ENCODE peak calls at places on chromosomes 2 and 18, in six cellular contexts. F is IMR-90; O is progenitor cell of endocrine pancreas; I is CD8-positive, alpha-beta T cell; N is cardiac muscle cell; R is transverse colon. P is an unnamed sample.

GRCh38 chr2:85457877-85458316 is 39.4 kb downstream of the SH2D6 start:
- DNase-seq in F (no peak), O (no peak), I (no peak), N (no peak), R (peak), P (no peak)

GRCh38 chr2:38268691-38269309 is 108.3 kb downstream of the ATL2 start:
- DNase-seq in F (peak), O (no peak), I (no peak), N (no peak), R (no peak), P (no peak)

GRCh38 chr2:112181571-112182290 is 43.5 kb downstream of the FBLN7 start:
- DNase-seq in F (no peak), O (peak), I (peak), N (no peak), R (no peak), P (no peak)

GRCh38 chr2:68251855-68252406 is 401 bp downstream of the PPP3R1 start:
- DNase-seq in F (no peak), O (peak), I (peak), N (peak), R (peak), P (peak)

GRCh38 chr2:201116959-201117734 is 1.2 kb downstream of the CFLAR start:
- DNase-seq in F (peak), O (no peak), I (no peak), N (peak), R (peak), P (peak)

GRCh38 chr2:172246649-172247048 is 143.9 kb upstream of the DLX2 start:
- DNase-seq in F (peak), O (no peak), I (no peak), N (no peak), R (no peak), P (no peak)

GRCh38 chr2:233353769-233354499 is at the start of gene DGKD:
- DNase-seq in F (no peak), O (peak), I (peak), N (peak), R (peak), P (peak)

GRCh38 chr2:118019821-118020220 is 6.0 kb upstream of the CCDC93 start:
- DNase-seq in F (no peak), O (no peak), I (no peak), N (no peak), R (no peak), P (no peak)

GRCh38 chr2:72137498-72138010 is 10.1 kb downstream of the CYP26B1 start:
- DNase-seq in F (peak), O (peak), I (peak), N (peak), R (peak), P (peak)

GRCh38 chr2:104050632-104051242 is 803.2 kb upstream of the POU3F3 start:
- DNase-seq in F (no peak), O (no peak), I (no peak), N (no peak), R (no peak), P (no peak)

GRCh38 chr2:158619496-158619895 is 162.7 kb downstream of the PKP4 start:
- DNase-seq in F (peak), O (no peak), I (no peak), N (peak), R (no peak), P (no peak)

GRCh38 chr2:169107645-169108044 is 38.3 kb downstream of the DHRS9 start:
- DNase-seq in F (no peak), O (no peak), I (no peak), N (peak), R (no peak), P (no peak)

GRCh38 chr2:108612153-108612513 is 77.9 kb downstream of the LIMS1 start:
- DNase-seq in F (peak), O (no peak), I (no peak), N (peak), R (peak), P (peak)

GRCh38 chr2:197168705-197169104 is 141.9 kb downstream of the ANKRD44 start:
- DNase-seq in F (peak), O (peak), I (peak), N (peak), R (peak), P (peak)

GRCh38 chr2:39772086-39772811 is 6.8 kb downstream of the THUMPD2 start:
- DNase-seq in F (peak), O (no peak), I (no peak), N (peak), R (no peak), P (no peak)

GRCh38 chr2:53711271-53711780 is 56.3 kb upstream of the CHAC2 start:
- DNase-seq in F (no peak), O (no peak), I (no peak), N (no peak), R (no peak), P (peak)

GRCh38 chr2:232419245-232420072 is 12.8 kb downstream of the ALPG start:
- DNase-seq in F (no peak), O (no peak), I (no peak), N (no peak), R (no peak), P (peak)

GRCh38 chr2:111698743-111699554 is 185.0 kb downstream of the ANAPC1 start:
- DNase-seq in F (peak), O (no peak), I (peak), N (peak), R (peak), P (peak)

GRCh38 chr2:136135924-136136906 is 18.3 kb upstream of the CXCR4 start:
- DNase-seq in F (no peak), O (no peak), I (peak), N (peak), R (peak), P (peak)

GRCh38 chr2:205094031-205094430 is 548.8 kb downstream of the PARD3B start:
- DNase-seq in F (no peak), O (no peak), I (no peak), N (no peak), R (no peak), P (no peak)

DNA sequence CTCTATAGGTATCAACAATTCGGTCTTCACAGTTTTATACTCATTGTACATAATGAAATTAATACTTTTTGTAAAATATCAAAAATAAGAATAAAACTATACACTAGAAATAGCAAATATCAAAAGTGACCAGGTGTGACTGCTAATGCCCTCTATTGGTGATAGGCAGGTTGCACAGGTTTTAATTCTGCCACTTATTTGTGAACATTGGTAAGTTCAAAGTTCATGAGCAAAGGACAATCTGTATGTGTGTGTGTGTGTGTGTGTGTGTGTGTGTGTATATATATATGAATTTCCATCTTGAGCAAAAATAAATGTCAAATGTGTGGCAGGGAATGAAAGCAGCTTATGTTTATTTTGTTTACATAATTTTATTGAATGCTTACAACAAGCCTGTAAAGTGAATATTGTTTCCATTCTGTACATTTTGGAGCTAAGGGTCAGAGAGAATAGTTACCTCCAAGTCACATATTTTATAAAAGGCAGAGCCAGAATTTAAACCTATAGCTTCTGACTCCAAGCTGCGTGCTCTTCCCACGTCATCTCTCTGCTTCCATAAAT is 537.4 kb downstream of the CPS1 start:
- DNase-seq in F (no peak), O (no peak), I (no peak), N (no peak), R (no peak), P (no peak)
- TF ChIP-seq CTCF in F (peak), O (peak), I (no peak), N (peak), R (peak), P (no peak)

DNA sequence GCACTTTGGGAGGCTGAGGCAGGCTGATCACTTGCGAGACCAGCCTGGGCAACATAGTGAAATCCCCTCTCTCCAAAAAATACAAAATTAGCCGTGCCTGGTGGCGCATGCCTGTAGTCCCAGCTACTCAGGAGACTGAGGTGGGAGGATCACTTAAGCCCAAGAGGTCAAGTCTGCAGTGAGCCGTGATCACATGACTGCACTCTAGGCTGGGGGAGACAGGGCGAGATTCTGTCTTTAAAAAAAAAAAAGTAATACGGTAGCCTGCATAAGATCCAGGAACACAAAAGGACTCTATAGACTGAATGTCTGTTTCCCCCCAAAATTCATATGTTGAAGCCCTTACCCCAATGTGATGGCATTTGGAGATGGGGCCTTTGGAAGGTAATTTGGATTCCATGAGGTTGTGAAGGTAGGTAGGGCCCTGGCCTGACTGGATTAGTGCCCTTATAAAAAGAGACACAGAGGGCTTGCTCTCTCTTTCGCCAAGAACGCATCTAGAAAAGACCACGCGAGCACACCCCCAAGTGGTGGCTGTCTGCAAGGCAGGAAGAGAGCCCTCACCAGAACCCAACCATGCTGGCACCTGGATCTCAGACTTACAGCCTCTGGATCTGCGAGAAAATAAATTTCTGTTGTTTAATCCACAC is 17.0 kb downstream of the MBOAT2 start:
- DNase-seq in F (no peak), O (no peak), I (no peak), N (no peak), R (no peak), P (no peak)
- TF ChIP-seq CTCF in F (peak), O (peak), I (no peak), N (peak), R (no peak), P (no peak)

GRCh38 chr2:64865831-64866146 is 123.4 kb upstream of the SLC1A4 start:
- DNase-seq in F (no peak), O (no peak), I (no peak), N (no peak), R (no peak), P (no peak)
- TF ChIP-seq CTCF in F (no peak), O (peak), I (peak), N (no peak), R (peak), P (no peak)

DNA sequence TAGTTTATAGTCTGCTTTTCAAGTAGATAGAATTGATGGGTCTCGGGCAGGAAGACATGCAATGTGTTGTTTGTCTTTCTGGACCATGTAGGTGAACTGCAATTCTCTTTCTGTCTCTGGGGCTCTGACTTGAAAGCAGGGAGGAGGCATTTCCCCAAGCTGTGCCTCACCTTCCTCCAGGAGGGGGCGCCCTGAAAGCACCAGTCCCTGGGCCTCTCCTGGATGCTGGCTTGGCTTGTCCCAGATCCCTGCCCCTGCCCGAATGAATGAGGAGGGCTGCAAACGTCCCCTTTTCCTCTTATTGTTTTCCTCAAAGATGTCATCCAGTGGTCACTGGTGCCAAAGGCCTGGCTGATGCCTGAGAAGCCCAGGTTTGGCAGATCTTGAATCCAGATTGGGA is 270.6 kb downstream of the CELF4 start:
- DNase-seq in F (no peak), O (peak), I (no peak), N (peak), R (peak), P (peak)
- TF ChIP-seq CTCF in F (no peak), O (peak), I (no peak), N (peak), R (no peak), P (no peak)

DNA sequence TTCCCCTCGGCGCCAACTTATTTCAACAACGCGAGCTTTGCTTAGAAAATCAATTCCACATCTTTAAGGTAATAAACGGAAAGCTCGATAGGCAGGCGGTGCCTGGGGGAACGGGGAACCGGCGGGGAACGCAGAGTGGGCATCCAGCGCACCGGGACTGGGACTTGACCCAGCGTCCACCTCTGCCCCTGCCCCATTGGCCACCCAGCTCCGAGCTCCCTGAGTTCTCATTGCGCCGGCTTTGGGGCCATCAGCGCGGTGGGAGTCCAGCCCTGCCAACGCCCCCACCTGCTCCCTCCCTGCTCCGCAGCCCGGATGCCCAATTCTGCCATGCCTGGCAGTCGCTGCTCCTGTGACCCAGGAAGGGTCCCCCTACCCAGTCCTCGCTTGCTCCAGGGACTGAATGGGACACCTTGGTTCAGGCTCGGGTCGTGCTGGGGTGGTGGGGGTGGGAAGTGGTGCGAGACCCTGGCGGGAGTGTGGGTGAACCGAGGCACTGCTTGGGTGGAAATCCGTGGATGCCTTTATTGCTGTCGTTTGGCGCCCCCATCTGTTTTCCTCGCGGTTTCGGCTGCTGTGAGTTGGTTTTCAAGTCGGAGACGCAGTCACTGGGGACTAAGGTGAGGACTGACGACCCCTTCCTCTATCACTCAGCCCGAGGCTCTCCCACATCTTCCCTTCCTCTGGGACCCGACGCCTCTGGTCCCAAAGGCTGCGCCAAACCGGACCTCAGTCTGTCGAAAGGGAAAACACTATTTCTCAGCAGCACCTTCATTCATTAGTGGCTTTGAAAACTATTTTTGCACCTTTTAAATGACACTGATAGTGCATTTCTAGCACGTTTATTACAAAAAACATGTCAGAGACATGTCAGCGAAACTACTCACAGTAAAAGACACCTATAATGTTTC is 2.4 kb upstream of the EVX2 start:
- DNase-seq in F (peak), O (no peak), I (no peak), N (peak), R (peak), P (no peak)
- TF ChIP-seq CTCF in F (peak), O (peak), I (no peak), N (peak), R (peak), P (no peak)

GRCh38 chr2:132417430-132418035 is 928 bp downstream of the GPR39 start:
- DNase-seq in F (no peak), O (no peak), I (no peak), N (no peak), R (peak), P (peak)
- TF ChIP-seq CTCF in F (no peak), O (no peak), I (no peak), N (no peak), R (no peak), P (no peak)

GRCh38 chr18:56684277-56684676 is 33.1 kb downstream of the WDR7 start:
- DNase-seq in F (no peak), O (no peak), I (no peak), N (no peak), R (no peak), P (no peak)
- TF ChIP-seq CTCF in F (no peak), O (no peak), I (no peak), N (no peak), R (no peak), P (no peak)

DNA sequence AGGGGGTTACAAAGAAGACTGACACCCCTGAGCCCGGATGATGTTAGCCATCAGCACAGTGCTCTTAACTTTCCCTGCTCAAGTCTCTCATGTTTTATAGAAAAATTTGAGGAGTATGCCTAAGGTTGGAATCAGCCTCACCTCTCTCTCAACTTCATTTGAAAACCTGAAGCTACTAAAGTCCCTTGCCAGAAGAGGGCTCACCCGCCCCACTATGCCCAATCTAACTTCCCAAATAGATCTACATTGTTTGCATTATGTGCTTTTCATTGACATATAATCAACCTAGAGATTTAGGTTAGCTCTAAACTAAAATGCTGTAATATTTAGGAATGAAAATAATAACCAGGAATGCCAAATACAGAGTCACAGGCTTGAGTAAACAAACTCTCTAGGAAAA is 305.4 kb downstream of the NCKAP5 start:
- DNase-seq in F (no peak), O (no peak), I (no peak), N (no peak), R (no peak), P (no peak)
- TF ChIP-seq CTCF in F (peak), O (peak), I (no peak), N (no peak), R (no peak), P (no peak)